ENCODE peak calls at places on chromosomes 12 and 14, in five cellular contexts. One of them, this sample, is unnamed.

GRCh38 chr14:49940805-49941421 is 48.0 kb downstream of the ARF6 start:
- DNase-seq in endothelial cell of umbilical vein: peak
- DNase-seq in MCF 10A: no peak
- DNase-seq in brain pericyte: no peak
- DNase-seq in ELR: peak
- DNase-seq in this sample: no peak

GRCh38 chr12:2824541-2824940 is 10.3 kb downstream of the NRIP2 start:
- DNase-seq in endothelial cell of umbilical vein: no peak
- DNase-seq in MCF 10A: no peak
- DNase-seq in brain pericyte: no peak
- DNase-seq in ELR: no peak
- DNase-seq in this sample: no peak

GRCh38 chr12:92272301-92272964 is 126.8 kb upstream of the BTG1 start:
- DNase-seq in endothelial cell of umbilical vein: no peak
- DNase-seq in MCF 10A: peak
- DNase-seq in brain pericyte: no peak
- DNase-seq in ELR: no peak
- DNase-seq in this sample: no peak

GRCh38 chr14:52876311-52876710 is 74.5 kb downstream of the FERMT2 start:
- DNase-seq in endothelial cell of umbilical vein: no peak
- DNase-seq in MCF 10A: peak
- DNase-seq in brain pericyte: no peak
- DNase-seq in ELR: peak
- DNase-seq in this sample: no peak

GRCh38 chr14:61524211-61524806 is 171.0 kb upstream of the HIF1A start:
- DNase-seq in endothelial cell of umbilical vein: peak
- DNase-seq in MCF 10A: peak
- DNase-seq in brain pericyte: no peak
- DNase-seq in ELR: peak
- DNase-seq in this sample: peak

GRCh38 chr12:56714431-56714929 is 10.6 kb downstream of the NACA start:
- DNase-seq in endothelial cell of umbilical vein: no peak
- DNase-seq in MCF 10A: no peak
- DNase-seq in brain pericyte: no peak
- DNase-seq in ELR: no peak
- DNase-seq in this sample: no peak

GRCh38 chr14:95645016-95645996 is 40.9 kb upstream of the TCL1B start:
- DNase-seq in endothelial cell of umbilical vein: no peak
- DNase-seq in MCF 10A: no peak
- DNase-seq in brain pericyte: no peak
- DNase-seq in ELR: no peak
- DNase-seq in this sample: no peak

GRCh38 chr14:60183724-60184596 is 18.8 kb upstream of the DHRS7 start:
- DNase-seq in endothelial cell of umbilical vein: peak
- DNase-seq in MCF 10A: peak
- DNase-seq in brain pericyte: no peak
- DNase-seq in ELR: peak
- DNase-seq in this sample: peak

GRCh38 chr12:27555928-27556778 is 32.1 kb downstream of the PPFIBP1 start:
- DNase-seq in endothelial cell of umbilical vein: peak
- DNase-seq in MCF 10A: peak
- DNase-seq in brain pericyte: no peak
- DNase-seq in ELR: no peak
- DNase-seq in this sample: no peak

GRCh38 chr14:104975481-104976197 is 2.5 kb downstream of the AHNAK2 start:
- DNase-seq in endothelial cell of umbilical vein: no peak
- DNase-seq in MCF 10A: no peak
- DNase-seq in brain pericyte: no peak
- DNase-seq in ELR: peak
- DNase-seq in this sample: no peak

GRCh38 chr12:111298583-111299436 is 70.1 kb downstream of the PHETA1 start:
- DNase-seq in endothelial cell of umbilical vein: peak
- DNase-seq in MCF 10A: peak
- DNase-seq in brain pericyte: no peak
- DNase-seq in ELR: peak
- DNase-seq in this sample: peak

GRCh38 chr14:105419305-105420091 is at the start of gene MTA1:
- DNase-seq in endothelial cell of umbilical vein: no peak
- DNase-seq in MCF 10A: peak
- DNase-seq in brain pericyte: no peak
- DNase-seq in ELR: peak
- DNase-seq in this sample: peak

GRCh38 chr14:83713736-83714135 is 1816.2 kb upstream of the FLRT2 start:
- DNase-seq in endothelial cell of umbilical vein: no peak
- DNase-seq in MCF 10A: no peak
- DNase-seq in brain pericyte: no peak
- DNase-seq in ELR: no peak
- DNase-seq in this sample: no peak

This sample was measured in Calu3.